ENCODE peak calls at places on chromosomes 4 and X, in nine cellular contexts. O, J, K, N, X, H, W, V and Q are unnamed samples.

GRCh38 chr4:33850503-33850902 is 2393.8 kb downstream of the ARAP2 start:
- DNase-seq in J (no peak), N (no peak), H (no peak), K (no peak), W (no peak), X (no peak), O (no peak), V (no peak), Q (no peak)

GRCh38 chr4:151553874-151554273 is 144.9 kb downstream of the FHIP1A start:
- DNase-seq in X (no peak), K (no peak), J (no peak), V (no peak), N (no peak), H (no peak), O (no peak), W (no peak), Q (no peak)

GRCh38 chrX:105190252-105190853 is 30.1 kb downstream of the TEX13A start:
- DNase-seq in V (peak), N (peak), X (peak), K (peak), H (no peak), W (peak), J (no peak), O (no peak), Q (peak)

GRCh38 chrX:47361538-47362511 is 8.6 kb upstream of the ZNF157 start:
- DNase-seq in J (peak), X (peak), N (peak), O (peak), H (peak), K (peak), W (peak), V (peak), Q (peak)

GRCh38 chr4:93649828-93650227 is 178.7 kb upstream of the ATOH1 start:
- DNase-seq in H (no peak), J (no peak), V (peak), W (no peak), X (no peak), O (no peak), K (no peak), N (no peak), Q (no peak)

GRCh38 chrX:148049441-148049840 is 68.3 kb downstream of the FMR1NB start:
- DNase-seq in H (no peak), K (peak), O (no peak), J (no peak), N (peak), V (no peak), W (peak), X (no peak), Q (peak)

GRCh38 chrX:20595928-20596550 is 329.3 kb upstream of the RPS6KA3 start:
- DNase-seq in N (no peak), H (no peak), O (no peak), W (no peak), K (no peak), X (no peak), J (no peak), V (no peak), Q (peak)

GRCh38 chr4:141802324-141802723 is 165.9 kb downstream of the IL15 start:
- DNase-seq in J (no peak), W (no peak), N (peak), O (no peak), K (no peak), V (no peak), X (no peak), H (no peak), Q (peak)

GRCh38 chr4:86441175-86441960 is 81.5 kb upstream of the MAPK10 start:
- DNase-seq in O (no peak), H (no peak), N (peak), X (no peak), K (no peak), V (no peak), J (no peak), W (peak), Q (peak)

GRCh38 chr4:81052119-81053068 is 21.9 kb downstream of the BMP3 start:
- DNase-seq in V (peak), N (peak), X (peak), J (peak), W (peak), H (peak), K (peak), O (peak), Q (peak)

DNA sequence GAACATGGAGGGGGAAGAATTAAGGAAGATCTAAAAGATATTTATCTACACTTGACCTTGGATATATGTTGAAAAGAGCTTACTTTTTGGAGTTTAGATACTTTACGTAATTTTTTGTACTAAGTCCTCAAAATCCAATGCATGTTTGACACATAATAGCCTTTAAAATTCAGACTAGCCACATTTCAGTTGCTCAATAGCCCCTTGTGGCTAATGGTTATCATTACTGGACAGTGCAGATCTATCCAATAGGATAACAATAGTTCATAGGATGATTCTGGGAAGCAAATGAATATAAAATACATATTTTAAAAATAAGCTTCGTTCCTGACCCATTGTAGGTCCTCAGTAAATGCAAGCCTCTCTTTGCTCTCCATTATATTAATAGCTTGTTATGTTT is 13.8 kb downstream of the AP1AR start:
- DNase-seq in K (no peak), O (no peak), V (no peak), H (no peak), N (no peak), J (no peak), W (no peak), X (no peak), Q (peak)
- TF ChIP-seq CTCF in K (peak), O (no peak), V (peak), H (no peak), N (no peak), J (no peak), W (no peak), X (peak), Q (no peak)

GRCh38 chr4:20520901-20521300 is 179.4 kb upstream of the PACRGL start:
- DNase-seq in O (no peak), W (no peak), K (no peak), X (no peak), V (no peak), N (no peak), J (no peak), H (no peak), Q (peak)
- TF ChIP-seq CTCF in O (no peak), W (no peak), K (no peak), X (no peak), V (no peak), N (no peak), J (no peak), H (no peak), Q (no peak)

DNA sequence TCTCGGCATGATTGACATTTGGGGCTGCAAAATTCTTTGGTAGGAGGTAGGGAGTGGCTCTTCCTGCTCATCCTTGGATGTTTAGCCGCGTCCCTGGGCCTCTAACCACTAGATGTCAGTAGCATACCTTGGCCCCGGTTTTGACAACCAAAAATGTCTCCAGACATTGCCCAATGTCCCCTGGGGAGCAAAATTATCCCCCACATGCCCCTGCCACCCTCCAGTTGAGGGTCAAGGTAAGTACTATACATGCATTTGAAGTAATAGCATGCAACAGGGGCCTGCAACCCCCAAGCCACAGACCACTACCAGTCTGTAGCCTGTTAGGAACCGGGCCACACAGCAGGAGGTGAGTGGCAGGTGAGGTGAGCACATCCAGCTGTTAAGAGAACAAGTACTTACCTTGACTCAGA is 17.6 kb upstream of the KIAA1210 start:
- DNase-seq in X (peak), V (peak), H (no peak), W (no peak), O (no peak), N (peak), K (peak), J (no peak), Q (peak)
- TF ChIP-seq CTCF in X (peak), V (peak), H (peak), W (no peak), O (no peak), N (peak), K (peak), J (no peak), Q (peak)

GRCh38 chrX:154355776-154356140 is 18.7 kb downstream of the FLNA start:
- DNase-seq in J (no peak), V (no peak), N (no peak), O (no peak), W (no peak), H (no peak), K (no peak), X (no peak), Q (no peak)
- TF ChIP-seq CTCF in J (no peak), V (no peak), N (no peak), O (no peak), W (no peak), H (no peak), K (no peak), X (no peak), Q (no peak)

DNA sequence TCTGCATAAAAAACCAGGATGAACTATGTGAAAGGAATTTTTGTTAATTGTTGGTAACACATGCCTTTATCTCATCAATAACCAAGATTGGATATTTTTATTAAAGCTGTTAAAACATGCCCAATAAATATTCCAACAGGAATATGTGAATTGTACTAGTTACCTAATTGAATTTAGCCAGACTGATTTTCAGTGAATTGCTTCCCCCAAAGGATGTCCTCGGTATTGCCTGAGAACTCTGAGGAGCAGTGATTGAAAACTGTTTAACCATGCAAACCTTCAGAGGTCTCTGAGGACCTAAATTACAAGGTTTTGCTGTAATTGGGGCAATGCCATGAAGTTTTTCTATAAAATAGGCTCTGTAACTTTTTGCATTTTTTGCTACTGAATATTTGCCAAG is 66.6 kb downstream of the BLTP1 start:
- DNase-seq in W (no peak), N (peak), X (no peak), V (peak), O (no peak), J (no peak), H (no peak), K (peak), Q (peak)
- TF ChIP-seq CTCF in W (no peak), N (no peak), X (peak), V (peak), O (no peak), J (no peak), H (peak), K (peak), Q (no peak)

DNA sequence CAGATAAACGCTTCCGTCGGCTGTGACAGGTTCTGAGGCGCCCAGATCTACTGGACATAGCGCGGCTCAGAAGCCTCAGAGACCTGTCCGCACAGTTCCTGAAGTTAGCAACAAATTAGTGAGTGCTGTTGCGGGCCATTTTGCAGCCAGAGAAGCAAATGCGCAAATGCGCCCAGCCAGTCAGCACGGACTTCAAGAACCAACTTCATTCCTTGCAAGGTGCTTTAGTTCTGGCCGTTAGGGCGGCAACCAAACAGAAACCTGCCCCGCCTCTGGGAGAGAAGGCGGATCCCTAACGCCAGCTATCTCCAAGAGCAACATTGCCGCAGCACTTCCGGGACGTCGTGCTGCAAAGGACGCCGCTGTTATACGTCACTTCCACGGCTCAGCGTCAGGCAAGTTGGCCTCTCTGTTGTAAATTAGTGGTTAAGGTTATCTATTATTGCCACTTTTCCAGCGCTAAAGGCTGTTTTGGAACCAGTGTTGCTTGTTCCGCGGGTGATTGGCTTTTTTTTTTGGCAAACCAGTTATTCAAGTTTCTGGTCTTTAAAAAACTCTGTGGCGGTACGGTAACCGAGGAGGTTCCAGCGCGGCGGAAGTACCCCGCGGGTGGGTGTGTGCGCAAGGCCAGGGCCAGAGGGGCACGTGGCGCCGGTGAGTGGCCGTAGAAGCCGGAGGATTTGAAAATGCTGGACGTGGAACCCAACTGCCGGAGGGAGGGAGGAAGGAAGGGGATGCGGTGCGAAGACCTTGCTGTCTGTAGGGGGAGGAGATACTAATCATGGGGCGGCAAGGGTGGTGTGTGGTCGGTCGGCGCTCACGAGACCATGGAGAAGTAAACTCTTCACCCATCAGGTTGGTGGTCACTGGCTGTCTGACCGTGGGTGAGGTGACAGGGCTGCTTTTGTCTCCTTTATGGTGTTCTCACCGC is at the start of gene GAR1:
- DNase-seq in X (peak), H (peak), N (peak), O (peak), V (peak), J (peak), W (peak), K (peak), Q (peak)
- TF ChIP-seq CTCF in X (peak), H (no peak), N (no peak), O (no peak), V (no peak), J (no peak), W (no peak), K (no peak), Q (no peak)

GRCh38 chr4:182835006-182835740 is 82.0 kb downstream of the DCTD start:
- DNase-seq in K (no peak), J (no peak), X (no peak), H (no peak), O (no peak), V (peak), N (no peak), W (no peak), Q (no peak)
- TF ChIP-seq CTCF in K (no peak), J (no peak), X (no peak), H (peak), O (no peak), V (peak), N (no peak), W (no peak), Q (no peak)

GRCh38 chr4:182143086-182143821 is 99.9 kb upstream of the TENM3 start:
- DNase-seq in J (no peak), V (peak), H (no peak), O (no peak), W (no peak), X (peak), N (no peak), K (no peak), Q (peak)
- TF ChIP-seq CTCF in J (no peak), V (no peak), H (no peak), O (no peak), W (no peak), X (peak), N (no peak), K (no peak), Q (no peak)

GRCh38 chr4:129046055-129046959 is 47.0 kb downstream of the SCLT1 start:
- DNase-seq in N (no peak), K (no peak), X (no peak), J (no peak), W (no peak), H (no peak), V (no peak), O (no peak), Q (no peak)

GRCh38 chr4:129043523-129043922 is 49.8 kb downstream of the SCLT1 start:
- DNase-seq in J (no peak), H (no peak), X (no peak), O (no peak), V (no peak), N (peak), K (no peak), W (no peak), Q (peak)
- TF ChIP-seq CTCF in J (no peak), H (no peak), X (no peak), O (no peak), V (peak), N (no peak), K (peak), W (no peak), Q (peak)